ENCODE peak calls at places on chromosomes 11 and 22, in six cellular contexts. U, M, E, R, P and K are unnamed samples.

GRCh38 chr22:49476176-49476575 is 351.5 kb downstream of the BRD1 start:
- DNase-seq in U (no peak), M (no peak), E (no peak), R (peak), P (no peak), K (no peak)

GRCh38 chr22:31872209-31872608 is 72.1 kb upstream of the YWHAH start:
- DNase-seq in U (no peak), M (no peak), E (no peak), R (peak), P (peak), K (peak)

GRCh38 chr22:45516923-45517675 is 14.4 kb downstream of the FBLN1 start:
- DNase-seq in U (no peak), M (no peak), E (no peak), R (peak), P (peak), K (no peak)

GRCh38 chr11:42802211-42802918 is 509.4 kb upstream of the API5 start:
- DNase-seq in U (no peak), M (no peak), E (peak), R (no peak), P (no peak), K (no peak)

GRCh38 chr11:27291302-27291889 is 71.6 kb downstream of the CCDC34 start:
- DNase-seq in U (peak), M (peak), E (no peak), R (peak), P (peak), K (peak)

GRCh38 chr22:45064313-45065268 is 54.8 kb upstream of the PHF21B start:
- DNase-seq in U (peak), M (no peak), E (no peak), R (no peak), P (no peak), K (no peak)

GRCh38 chr11:9927670-9928069 is 263.8 kb downstream of the SWAP70 start:
- DNase-seq in U (no peak), M (no peak), E (no peak), R (no peak), P (no peak), K (no peak)

GRCh38 chr11:94129505-94130335 is 1.1 kb downstream of the PANX1 start:
- DNase-seq in U (peak), M (peak), E (no peak), R (peak), P (no peak), K (peak)

GRCh38 chr11:77821349-77821851 is 456 bp downstream of the AAMDC start:
- DNase-seq in U (peak), M (no peak), E (peak), R (no peak), P (peak), K (peak)

GRCh38 chr22:43114958-43115357 is 4.4 kb downstream of the BIK start:
- DNase-seq in U (peak), M (no peak), E (no peak), R (no peak), P (no peak), K (peak)

GRCh38 chr11:28773606-28774005 is 665.4 kb downstream of the METTL15 start:
- DNase-seq in U (no peak), M (no peak), E (no peak), R (no peak), P (peak), K (no peak)

GRCh38 chr11:36657610-36658225 is 59.7 kb upstream of the RAG2 start:
- DNase-seq in U (no peak), M (no peak), E (no peak), R (no peak), P (no peak), K (no peak)

GRCh38 chr11:12195773-12196172 is 85.4 kb downstream of the MICAL2 start:
- DNase-seq in U (no peak), M (no peak), E (peak), R (no peak), P (no peak), K (no peak)

GRCh38 chr11:10064828-10065227 is 229.2 kb downstream of the SBF2 start:
- DNase-seq in U (no peak), M (no peak), E (no peak), R (no peak), P (no peak), K (no peak)

GRCh38 chr11:76214968-76215548 is 8.8 kb upstream of the WNT11 start:
- DNase-seq in U (no peak), M (no peak), E (no peak), R (no peak), P (no peak), K (no peak)

GRCh38 chr11:134670961-134671370 is 258.9 kb upstream of the B3GAT1 start:
- DNase-seq in U (no peak), M (no peak), E (no peak), R (no peak), P (no peak), K (no peak)

GRCh38 chr11:46240861-46241260 is 36.6 kb upstream of the CREB3L1 start:
- DNase-seq in U (no peak), M (no peak), E (no peak), R (no peak), P (no peak), K (no peak)

GRCh38 chr11:18270102-18270501 is 4.0 kb downstream of the SAA1 start:
- DNase-seq in U (no peak), M (no peak), E (no peak), R (peak), P (peak), K (peak)

GRCh38 chr11:133605493-133605892 is 73.2 kb upstream of the OPCML start:
- DNase-seq in U (no peak), M (no peak), E (no peak), R (no peak), P (no peak), K (no peak)

GRCh38 chr11:61111786-61112517 is 9.7 kb downstream of the CD5 start:
- DNase-seq in U (no peak), M (no peak), E (no peak), R (no peak), P (no peak), K (no peak)

GRCh38 chr22:20111045-20111688 is 4.7 kb upstream of the RANBP1 start:
- DNase-seq in U (peak), M (peak), E (no peak), R (peak), P (peak), K (peak)

GRCh38 chr22:24128631-24129601 is 52.4 kb upstream of the SUSD2 start:
- DNase-seq in U (no peak), M (no peak), E (no peak), R (no peak), P (no peak), K (no peak)

GRCh38 chr11:67117667-67118058 is 1.4 kb upstream of the KDM2A start:
- DNase-seq in U (no peak), M (no peak), E (no peak), R (peak), P (peak), K (no peak)

GRCh38 chr11:47508595-47509555 is 44.1 kb downstream of the CELF1 start:
- DNase-seq in U (no peak), M (no peak), E (no peak), R (no peak), P (no peak), K (no peak)

GRCh38 chr11:130420478-130421198 is 7.8 kb downstream of the ADAMTS8 start:
- DNase-seq in U (no peak), M (no peak), E (no peak), R (no peak), P (no peak), K (no peak)

GRCh38 chr22:38238519-38239051 is 34.2 kb downstream of the TMEM184B start:
- DNase-seq in U (peak), M (no peak), E (no peak), R (no peak), P (no peak), K (no peak)

GRCh38 chr22:44196241-44196640 is 15.5 kb downstream of the PARVG start:
- DNase-seq in U (no peak), M (no peak), E (no peak), R (no peak), P (no peak), K (no peak)

GRCh38 chr22:47837703-47838102 is 1075.3 kb downstream of the TBC1D22A start:
- DNase-seq in U (peak), M (peak), E (peak), R (peak), P (peak), K (peak)

GRCh38 chr22:24289781-24290181 is 19.1 kb downstream of the SPECC1L start:
- DNase-seq in U (no peak), M (no peak), E (no peak), R (peak), P (no peak), K (no peak)

GRCh38 chr11:12664410-12664809 is 9.8 kb upstream of the TEAD1 start:
- DNase-seq in U (no peak), M (no peak), E (no peak), R (no peak), P (no peak), K (no peak)

GRCh38 chr22:46619240-46619829 is 851 bp upstream of the GRAMD4 start:
- DNase-seq in U (no peak), M (no peak), E (no peak), R (no peak), P (no peak), K (no peak)

GRCh38 chr11:116853461-116854073 is 16.1 kb upstream of the APOA1 start:
- DNase-seq in U (peak), M (peak), E (peak), R (no peak), P (no peak), K (peak)

GRCh38 chr11:24748261-24748660 is 251.4 kb downstream of the LUZP2 start:
- DNase-seq in U (no peak), M (no peak), E (no peak), R (no peak), P (no peak), K (no peak)

GRCh38 chr22:19554834-19555404 is 30.7 kb upstream of the CLDN5 start:
- DNase-seq in U (peak), M (peak), E (no peak), R (peak), P (peak), K (no peak)

GRCh38 chr22:46984751-46985506 is 222.5 kb downstream of the TBC1D22A start:
- DNase-seq in U (peak), M (peak), E (no peak), R (no peak), P (no peak), K (no peak)

GRCh38 chr22:22422629-22423112 is 85.9 kb downstream of the ZNF280B start:
- DNase-seq in U (peak), M (peak), E (peak), R (peak), P (peak), K (peak)
- TF ChIP-seq EZH2phosphoT487 in U (no peak), M (no peak), E (no peak), R (no peak), P (no peak), K (no peak)

GRCh38 chr11:64009710-64010109 is 23.5 kb downstream of the OTUB1 start:
- DNase-seq in U (no peak), M (no peak), E (no peak), R (no peak), P (no peak), K (no peak)

GRCh38 chr11:64007629-64008282 is 21.5 kb downstream of the OTUB1 start:
- DNase-seq in U (no peak), M (peak), E (no peak), R (peak), P (peak), K (no peak)

GRCh38 chr11:64007160-64007628 is 21.0 kb downstream of the OTUB1 start:
- DNase-seq in U (peak), M (no peak), E (no peak), R (peak), P (peak), K (no peak)

GRCh38 chr11:64009234-64009633 is 23.0 kb downstream of the OTUB1 start:
- DNase-seq in U (no peak), M (no peak), E (no peak), R (no peak), P (no peak), K (no peak)

GRCh38 chr11:64008283-64008931 is 22.2 kb downstream of the OTUB1 start:
- DNase-seq in U (no peak), M (no peak), E (no peak), R (no peak), P (no peak), K (no peak)
- H3K4me3 ChIP-seq in U (no peak), M (peak), E (no peak), R (peak), P (peak), K (no peak)

GRCh38 chr11:35099278-35100018 is 39.5 kb upstream of the CD44 start:
- DNase-seq in U (peak), M (no peak), E (no peak), R (no peak), P (no peak), K (no peak)

GRCh38 chr11:35098850-35099249 is 40.1 kb upstream of the CD44 start:
- DNase-seq in U (no peak), M (no peak), E (no peak), R (no peak), P (no peak), K (no peak)

GRCh38 chr11:35102267-35102666 is 36.7 kb upstream of the CD44 start:
- DNase-seq in U (no peak), M (no peak), E (no peak), R (no peak), P (no peak), K (no peak)

GRCh38 chr11:35103366-35104194 is 35.4 kb upstream of the CD44 start:
- DNase-seq in U (no peak), M (no peak), E (no peak), R (no peak), P (no peak), K (no peak)

DNA sequence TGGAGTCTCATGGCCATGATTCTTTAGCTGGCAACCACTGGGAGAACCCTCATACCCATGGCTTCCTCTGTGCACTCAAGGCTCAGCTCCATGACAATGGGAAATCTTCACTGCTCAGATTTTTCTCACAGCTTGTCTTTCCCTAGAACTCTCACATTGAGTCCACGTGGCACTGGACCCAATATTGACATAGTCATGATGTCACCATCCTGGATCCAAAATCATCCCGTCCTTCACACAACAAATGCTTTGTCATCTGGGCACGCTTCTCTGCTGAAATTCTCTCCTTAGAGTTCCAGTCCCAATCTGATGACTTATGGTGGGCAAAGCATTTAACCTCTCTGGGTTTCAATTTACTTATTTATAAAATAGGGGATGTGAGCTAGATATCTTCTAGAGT is 37.7 kb upstream of the CD44 start:
- DNase-seq in U (peak), M (no peak), E (no peak), R (no peak), P (no peak), K (no peak)
- TF ChIP-seq EZH2phosphoT487 in U (no peak), M (no peak), E (no peak), R (no peak), P (no peak), K (no peak)

GRCh38 chr11:65185166-65185565 is 3.4 kb downstream of the CAPN1 start:
- DNase-seq in U (no peak), M (no peak), E (no peak), R (no peak), P (peak), K (no peak)

GRCh38 chr11:65181569-65182257 is at the start of gene CAPN1:
- DNase-seq in U (peak), M (peak), E (peak), R (peak), P (peak), K (peak)

GRCh38 chr11:65184146-65184545 is 2.4 kb downstream of the CAPN1 start:
- DNase-seq in U (no peak), M (no peak), E (no peak), R (peak), P (peak), K (no peak)

GRCh38 chr11:65182258-65183170 is 786 bp downstream of the CAPN1 start:
- DNase-seq in U (peak), M (peak), E (no peak), R (peak), P (peak), K (peak)

GRCh38 chr11:65183201-65183891 is 1.6 kb downstream of the CAPN1 start:
- DNase-seq in U (peak), M (peak), E (no peak), R (no peak), P (peak), K (no peak)
- H3K4me3 ChIP-seq in U (peak), M (peak), E (no peak), R (no peak), P (peak), K (peak)

GRCh38 chr11:58625826-58626460 is 3.5 kb downstream of the CNTF start:
- DNase-seq in U (peak), M (no peak), E (no peak), R (no peak), P (no peak), K (no peak)

GRCh38 chr11:58625086-58625485 is 2.6 kb downstream of the CNTF start:
- DNase-seq in U (no peak), M (no peak), E (no peak), R (no peak), P (no peak), K (no peak)

GRCh38 chr11:58628446-58628845 is 6.0 kb downstream of the CNTF start:
- DNase-seq in U (no peak), M (no peak), E (no peak), R (peak), P (no peak), K (no peak)

GRCh38 chr11:58629857-58630256 is 7.4 kb downstream of the CNTF start:
- DNase-seq in U (peak), M (peak), E (peak), R (peak), P (peak), K (peak)

DNA sequence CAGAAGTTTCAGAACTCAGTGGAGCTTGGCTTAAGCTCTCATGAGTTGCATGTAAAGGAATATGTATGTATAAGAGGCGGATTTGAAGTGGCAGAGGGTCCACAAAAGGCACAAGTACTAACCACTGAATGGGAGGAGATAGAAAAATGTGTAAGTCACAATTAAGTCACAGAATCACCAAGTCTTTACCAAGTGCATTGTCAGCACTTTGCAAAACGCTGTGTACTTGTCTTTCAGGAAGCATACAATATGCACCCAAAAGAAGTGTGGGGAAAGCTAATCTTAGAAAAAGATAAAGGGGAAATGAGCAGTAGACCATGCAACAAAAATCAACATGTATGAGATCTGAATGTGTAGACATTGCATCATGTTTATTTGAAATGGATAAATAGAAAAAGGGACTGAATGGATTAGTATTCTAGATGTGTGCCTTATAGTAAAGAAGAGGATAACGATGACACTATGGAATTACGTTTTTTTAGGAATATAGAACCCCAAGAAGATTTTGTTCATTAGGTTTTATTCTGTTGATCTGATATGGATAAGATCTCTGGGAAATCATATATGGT is 4.5 kb downstream of the CNTF start:
- DNase-seq in U (no peak), M (no peak), E (peak), R (no peak), P (no peak), K (peak)
- TF ChIP-seq EZH2phosphoT487 in U (no peak), M (no peak), E (no peak), R (no peak), P (no peak), K (no peak)